ENCODE peak calls at places on chromosomes 1 and 21, in eight cellular contexts. C, D, X, E, U, T, P and Q are unnamed samples.

GRCh38 chr21:36630485-36631206 is 68.3 kb upstream of the SIM2 start:
- DNase-seq in T (no peak), U (peak; percentile 22), P (peak; percentile 44), E (no peak), C (peak; percentile 26), X (no peak), D (no peak), Q (no peak)

GRCh38 chr21:45081636-45082035 is 7.3 kb downstream of the ADARB1 start:
- DNase-seq in U (no peak), D (no peak), P (no peak), T (no peak), E (no peak), X (no peak), C (no peak), Q (no peak)

GRCh38 chr1:41341756-41342562 is 19.3 kb upstream of the FOXO6 start:
- DNase-seq in P (peak; percentile 43), D (no peak), C (no peak), E (no peak), T (peak; percentile 34), U (no peak), X (no peak), Q (no peak)

GRCh38 chr1:195939844-195940243 is 668.4 kb downstream of the KCNT2 start:
- DNase-seq in X (no peak), P (no peak), C (no peak), E (no peak), D (no peak), U (no peak), T (no peak), Q (no peak)

GRCh38 chr21:39014751-39015150 is 168.5 kb downstream of the PSMG1 start:
- DNase-seq in D (no peak), U (peak; percentile 99), T (no peak), P (peak; percentile 99), X (peak; percentile 90), C (no peak), E (no peak), Q (peak; percentile 95)

GRCh38 chr1:110385369-110385768 is 5.5 kb downstream of the SLC16A4 start:
- DNase-seq in E (no peak), U (no peak), P (no peak), D (no peak), C (no peak), T (no peak), X (no peak), Q (no peak)

GRCh38 chr1:186043276-186043675 is 309.1 kb downstream of the HMCN1 start:
- DNase-seq in P (no peak), U (no peak), E (no peak), C (no peak), D (no peak), T (no peak), X (no peak), Q (no peak)

GRCh38 chr1:222058249-222058648 is 316.4 kb upstream of the DUSP10 start:
- DNase-seq in C (no peak), X (no peak), U (no peak), T (no peak), P (no peak), D (no peak), E (no peak), Q (no peak)

GRCh38 chr21:34933609-34934345 is 115.3 kb downstream of the RUNX1 start:
- DNase-seq in U (no peak), D (no peak), X (no peak), C (no peak), T (no peak), P (no peak), E (no peak), Q (no peak)

GRCh38 chr1:176501596-176501995 is 38.6 kb downstream of the PAPPA2 start:
- DNase-seq in P (no peak), T (no peak), C (no peak), U (no peak), D (no peak), X (no peak), E (no peak), Q (no peak)

GRCh38 chr21:40271169-40271568 is 403.9 kb downstream of the PCP4 start:
- DNase-seq in X (no peak), D (no peak), U (no peak), T (no peak), P (no peak), C (no peak), E (no peak), Q (no peak)

GRCh38 chr1:12708396-12708795 is 7.5 kb upstream of the AADACL3 start:
- DNase-seq in U (no peak), X (no peak), E (no peak), C (no peak), P (no peak), T (no peak), D (no peak), Q (no peak)

GRCh38 chr1:239308701-239309333 is 77.6 kb upstream of the CHRM3 start:
- DNase-seq in T (no peak), D (no peak), P (no peak), C (no peak), U (no peak), E (no peak), X (peak; percentile 7), Q (no peak)

GRCh38 chr1:59128239-59128736 is 168.6 kb upstream of the FGGY start:
- DNase-seq in U (peak; percentile 66), C (no peak), X (no peak), D (no peak), E (no peak), P (no peak), T (no peak), Q (no peak)

GRCh38 chr1:155060736-155061135 is 2.8 kb upstream of the EFNA4 start:
- DNase-seq in D (no peak), E (no peak), T (no peak), P (no peak), U (no peak), C (no peak), X (no peak), Q (no peak)

GRCh38 chr1:176241385-176242015 is 34.4 kb upstream of the COP1 start:
- DNase-seq in U (peak; percentile 95), P (peak; percentile 83), C (no peak), X (peak; percentile 30), T (no peak), E (no peak), D (no peak), Q (no peak)

GRCh38 chr1:151838491-151839412 is 868 bp downstream of the C2CD4D start:
- DNase-seq in E (no peak), P (no peak), U (no peak), T (no peak), X (no peak), C (no peak), D (no peak), Q (no peak)
- H3K4me3 ChIP-seq in E (peak overlapping the region; percentile 42), P (peak overlapping the region; percentile 27), U (peak overlapping the region; percentile 36), T (peak overlapping the region; percentile 69), X (peak overlapping the region; percentile 26), C (peak overlapping the region; percentile 53), D (peak overlapping the region; percentile 32), Q (peak overlapping the region; percentile 19)

GRCh38 chr1:156344409-156344808 is 6.1 kb downstream of the TSACC start:
- DNase-seq in T (no peak), C (no peak), P (no peak), X (no peak), E (no peak), U (no peak), D (no peak), Q (no peak)
- TF ChIP-seq CTCF in T (no peak), C (no peak), P (no peak), X (no peak), E (no peak), U (no peak), D (no peak), Q (no peak)

DNA sequence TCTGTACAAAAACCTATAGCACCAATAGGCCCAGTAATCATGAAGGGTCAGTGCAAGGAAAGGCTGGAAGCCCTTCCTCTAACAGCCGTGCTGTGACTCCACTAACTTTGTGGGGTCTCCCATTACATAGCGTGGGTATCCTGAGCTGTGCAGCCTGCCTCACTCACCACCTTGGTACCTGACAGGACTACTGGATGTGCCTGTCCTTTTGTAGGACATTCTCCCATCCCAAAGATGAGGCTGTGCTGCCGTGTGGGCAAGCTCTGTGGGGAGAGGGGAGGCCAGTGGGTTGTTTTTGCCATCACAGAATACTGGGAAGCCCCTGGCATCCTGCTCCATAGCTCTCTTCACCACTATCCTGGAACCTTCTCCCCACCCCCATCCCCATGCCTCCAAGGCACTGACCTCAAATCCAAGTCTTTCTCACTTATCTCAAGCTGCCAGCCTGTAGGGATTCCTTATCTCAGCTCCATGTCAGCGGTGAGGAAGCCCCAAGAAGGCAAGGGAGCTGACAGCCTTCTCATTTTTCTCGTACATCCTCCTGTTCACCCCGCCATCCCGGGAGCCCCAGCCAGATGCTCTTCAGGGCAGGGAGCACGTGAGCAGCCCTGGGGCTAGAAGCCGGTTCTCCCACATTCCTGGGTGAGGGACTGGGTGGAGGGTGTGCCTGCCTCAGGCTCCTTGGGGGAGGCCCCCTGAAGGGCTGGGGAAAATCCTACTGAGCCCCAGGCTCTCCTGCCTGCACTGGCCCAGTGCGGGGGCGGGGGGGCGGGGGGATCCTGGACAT is 2.5 kb upstream of the ELF3 start:
- DNase-seq in E (no peak), X (no peak), D (no peak), U (no peak), C (no peak), T (no peak), P (peak; percentile 72), Q (no peak)
- H3K4me3 ChIP-seq in E (no peak overlapping the region), X (no peak overlapping the region), D (no peak overlapping the region), U (no peak overlapping the region), C (peak overlapping the region; percentile 42), T (no peak overlapping the region), P (no peak overlapping the region), Q (no peak overlapping the region)

DNA sequence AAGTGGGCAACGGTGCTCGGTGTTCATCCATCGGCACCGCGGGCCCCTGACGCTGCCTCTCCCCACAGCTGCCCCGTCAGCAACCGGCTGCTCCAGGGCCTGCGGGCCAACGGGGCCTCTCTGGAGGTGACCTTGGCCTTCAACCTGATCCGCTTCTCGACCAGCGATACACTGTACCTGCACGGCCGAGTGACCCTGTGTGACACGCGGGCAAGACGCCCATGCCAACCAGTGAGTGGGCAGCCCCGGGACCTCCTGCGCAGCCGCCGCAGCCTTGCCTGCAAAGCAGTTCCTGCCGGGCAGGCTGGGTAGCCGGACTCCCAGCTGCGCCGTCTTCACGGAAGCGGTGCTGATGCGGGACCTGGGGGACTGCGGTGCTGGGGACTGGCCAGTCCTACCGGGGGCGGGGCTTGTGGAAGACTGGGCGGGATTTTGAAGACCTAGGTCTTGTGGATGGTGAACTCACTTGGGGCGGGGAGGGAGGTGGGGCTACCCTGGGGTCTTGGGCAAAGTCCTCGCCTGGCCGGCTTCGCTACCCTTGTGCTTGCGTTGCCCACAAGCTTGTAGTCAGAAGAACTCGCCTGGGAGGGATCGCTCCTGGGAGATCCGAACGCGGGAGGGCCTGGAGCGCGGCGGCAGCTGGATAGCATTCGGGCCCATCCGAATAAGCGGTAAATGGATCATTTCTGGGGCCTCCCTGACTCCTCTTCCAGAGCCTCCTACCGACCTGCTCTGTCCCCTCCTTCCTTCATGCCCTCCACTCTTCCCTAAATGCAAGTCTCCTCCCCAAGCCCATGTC is 8.8 kb upstream of the CEP85 start:
- DNase-seq in T (peak; percentile 71), D (no peak), C (peak; percentile 41), P (peak; percentile 25), E (no peak), U (no peak), X (no peak), Q (no peak)
- TF ChIP-seq CTCF in T (no peak), D (no peak), C (no peak), P (no peak), E (no peak), U (no peak), X (no peak), Q (no peak)

GRCh38 chr1:156708245-156708661 is 2.9 kb upstream of the CRABP2 start:
- DNase-seq in X (no peak), E (no peak), P (no peak), C (no peak), D (no peak), U (no peak), T (no peak), Q (no peak)
- H3K4me3 ChIP-seq in X (peak overlapping the region; percentile 12), E (no peak overlapping the region), P (no peak overlapping the region), C (no peak overlapping the region), D (no peak overlapping the region), U (no peak overlapping the region), T (no peak overlapping the region), Q (no peak overlapping the region)